ENCODE peak calls at places on chromosomes 7 and 10, in four cellular contexts. C is cardiac muscle cell, Q is fibroblast of the conjunctiva, D is LoVo. S is an unnamed sample.
A peak's percentile ranks its signal among the peaks of the same experiment; 100 is the strongest.

GRCh38 chr7:92916751-92917369 is 80.5 kb upstream of the CDK6 start:
- DNase-seq in Q (no peak), C (peak; percentile 86), D (peak; percentile 52), S (peak; percentile 82)

GRCh38 chr10:34890931-34891330 is 75.8 kb upstream of the PARD3 start:
- DNase-seq in D (no peak), Q (no peak), C (no peak), S (no peak)

GRCh38 chr7:27759491-27759890 is 19.5 kb downstream of the TAX1BP1 start:
- DNase-seq in Q (no peak), C (no peak), D (no peak), S (no peak)

GRCh38 chr7:139871276-139871675 is 42.2 kb downstream of the TBXAS1 start:
- DNase-seq in C (no peak), Q (peak; percentile 85), D (no peak), S (no peak)

GRCh38 chr7:128168667-128169210 is 72.3 kb upstream of the LEP start:
- DNase-seq in Q (no peak), D (no peak), C (peak; percentile 87), S (no peak)

GRCh38 chr10:44978570-44979280 is at the start of gene DEPP1:
- DNase-seq in Q (peak; percentile 60), C (peak; percentile 96), D (peak; percentile 84), S (peak; percentile 85)

GRCh38 chr7:28811003-28811402 is 147.1 kb downstream of the TRIL start:
- DNase-seq in Q (no peak), C (no peak), D (no peak), S (no peak)

GRCh38 chr7:92732451-92733036 is 103.8 kb downstream of the CDK6 start:
- DNase-seq in C (no peak), D (no peak), Q (no peak), S (no peak)

GRCh38 chr10:69629897-69630650 is at the start of gene FAM241B:
- DNase-seq in D (peak; percentile 81), Q (no peak), C (peak; percentile 84), S (peak; percentile 83)

GRCh38 chr7:71095266-71095860 is 36.6 kb upstream of the GALNT17 start:
- DNase-seq in Q (no peak), D (no peak), C (no peak), S (no peak)

GRCh38 chr7:99224263-99224947 is 16.5 kb upstream of the KPNA7 start:
- DNase-seq in Q (no peak), C (no peak), D (peak; percentile 95), S (no peak)

GRCh38 chr10:42960491-42961155 is 116.2 kb upstream of the RET start:
- DNase-seq in Q (no peak), C (no peak), D (peak; percentile 9), S (no peak)

GRCh38 chr7:78490526-78490925 is 692.0 kb downstream of the PHTF2 start:
- DNase-seq in Q (no peak), C (no peak), D (no peak), S (no peak)

GRCh38 chr10:74825371-74826141 is 844 bp upstream of the KAT6B start:
- DNase-seq in Q (no peak), C (peak; percentile 82), D (peak; percentile 32), S (peak; percentile 73)

GRCh38 chr7:69695998-69696657 is 97.9 kb downstream of the AUTS2 start:
- DNase-seq in Q (no peak), D (no peak), C (no peak), S (peak; percentile 62)

GRCh38 chr7:90594791-90595317 is 1.3 kb upstream of the CDK14 start:
- DNase-seq in C (no peak), D (no peak), Q (peak; percentile 59), S (peak; percentile 54)

GRCh38 chr7:51286392-51286791 is 30.2 kb downstream of the COBL start:
- DNase-seq in D (no peak), Q (no peak), C (no peak), S (no peak)

GRCh38 chr7:13312327-13312726 is 624.9 kb downstream of the ARL4A start:
- DNase-seq in D (no peak), Q (no peak), C (no peak), S (no peak)

GRCh38 chr7:93055543-93056107 is 62.2 kb downstream of the SAMD9 start:
- DNase-seq in C (peak; percentile 57), D (peak; percentile 76), Q (peak; percentile 17), S (peak; percentile 65)

GRCh38 chr7:120996983-120997334 is 8.4 kb downstream of the CPED1 start:
- DNase-seq in Q (no peak), C (no peak), D (no peak), S (no peak)

GRCh38 chr10:13213163-13213562 is 21.0 kb downstream of the UCMA start:
- DNase-seq in D (no peak), C (no peak), Q (no peak), S (no peak)

GRCh38 chr10:3173173-3173878 is 744 bp upstream of the PITRM1 start:
- DNase-seq in Q (no peak), D (no peak), C (no peak), S (no peak)

GRCh38 chr7:140675726-140676125 is 3.0 kb downstream of the ADCK2 start:
- DNase-seq in Q (no peak), C (no peak), D (no peak), S (no peak)

GRCh38 chr7:88132725-88133124 is 87.1 kb downstream of the SRI start:
- DNase-seq in Q (no peak), D (no peak), C (peak; percentile 5), S (no peak)

GRCh38 chr7:33686001-33686591 is 219.2 kb upstream of the BMPER start:
- DNase-seq in Q (no peak), D (no peak), C (no peak), S (peak; percentile 9)

GRCh38 chr10:98596404-98596803 is 149.7 kb upstream of the HPS1 start:
- DNase-seq in C (no peak), D (no peak), Q (no peak), S (no peak)

GRCh38 chr7:70479153-70480021 is 652.6 kb upstream of the GALNT17 start:
- DNase-seq in D (no peak), Q (no peak), C (no peak), S (no peak)

GRCh38 chr10:43261578-43261965 is 5.3 kb downstream of the RASGEF1A start:
- DNase-seq in D (no peak), Q (no peak), C (no peak), S (no peak)